ENCODE peak calls at places on chromosome 21, in six cellular contexts. One of them, this sample, is unnamed. For H3K36me3, the result is how much of the 10 kb centered on the place peaks cover.

GRCh38 chr21:45593162-45594022 is 50.1 kb upstream of the PCBP3 start:
- DNase-seq in stomach: no peak
- DNase-seq in GM23248: no peak
- DNase-seq in heart left ventricle: no peak
- DNase-seq in fibroblast of lung: no peak
- DNase-seq in tibial artery: no peak
- DNase-seq in this sample: no peak

GRCh38 chr21:45465611-45466329 is 60.8 kb downstream of the COL18A1 start:
- DNase-seq in fibroblast of lung: no peak
- DNase-seq in heart left ventricle: peak
- DNase-seq in GM23248: no peak
- DNase-seq in stomach: no peak
- DNase-seq in tibial artery: no peak
- DNase-seq in this sample: no peak

GRCh38 chr21:31108969-31109368 is 70.7 kb upstream of the KRTAP19-8 start:
- DNase-seq in heart left ventricle: no peak
- DNase-seq in stomach: no peak
- DNase-seq in fibroblast of lung: peak
- DNase-seq in GM23248: peak
- DNase-seq in tibial artery: no peak
- DNase-seq in this sample: no peak

GRCh38 chr21:45308211-45309068 is 20.7 kb upstream of the POFUT2 start:
- DNase-seq in stomach: no peak
- DNase-seq in heart left ventricle: peak
- DNase-seq in fibroblast of lung: peak
- DNase-seq in GM23248: no peak
- DNase-seq in tibial artery: peak
- DNase-seq in this sample: no peak

GRCh38 chr21:45972353-45972715 is 9.2 kb upstream of the COL6A1 start:
- DNase-seq in GM23248: peak
- DNase-seq in heart left ventricle: peak
- DNase-seq in tibial artery: peak
- DNase-seq in fibroblast of lung: no peak
- DNase-seq in stomach: no peak
- DNase-seq in this sample: no peak

GRCh38 chr21:14890141-14890540 is 174.7 kb downstream of the NRIP1 start:
- DNase-seq in fibroblast of lung: no peak
- DNase-seq in heart left ventricle: no peak
- DNase-seq in stomach: no peak
- DNase-seq in tibial artery: no peak
- DNase-seq in GM23248: no peak
- DNase-seq in this sample: no peak

GRCh38 chr21:45996311-45997204 is 15.0 kb downstream of the COL6A1 start:
- DNase-seq in GM23248: peak
- DNase-seq in tibial artery: peak
- DNase-seq in stomach: peak
- DNase-seq in heart left ventricle: peak
- DNase-seq in fibroblast of lung: no peak
- DNase-seq in this sample: no peak

GRCh38 chr21:29005696-29006095 is 13.0 kb upstream of the LTN1 start:
- DNase-seq in heart left ventricle: no peak
- DNase-seq in stomach: no peak
- DNase-seq in tibial artery: no peak
- DNase-seq in GM23248: peak
- DNase-seq in fibroblast of lung: no peak
- DNase-seq in this sample: no peak

GRCh38 chr21:45074048-45074817 is at the start of gene ADARB1:
- DNase-seq in GM23248: peak
- DNase-seq in tibial artery: no peak
- DNase-seq in fibroblast of lung: peak
- DNase-seq in heart left ventricle: peak
- DNase-seq in stomach: peak
- DNase-seq in this sample: no peak

GRCh38 chr21:44751186-44751798 is 39.9 kb upstream of the TSPEAR start:
- DNase-seq in tibial artery: peak
- DNase-seq in stomach: no peak
- DNase-seq in heart left ventricle: no peak
- DNase-seq in fibroblast of lung: no peak
- DNase-seq in GM23248: no peak
- DNase-seq in this sample: no peak

GRCh38 chr21:37562920-37563640 is 196.5 kb downstream of the DYRK1A start:
- DNase-seq in stomach: no peak
- DNase-seq in heart left ventricle: peak
- DNase-seq in GM23248: no peak
- DNase-seq in fibroblast of lung: no peak
- DNase-seq in tibial artery: no peak
- DNase-seq in this sample: no peak

GRCh38 chr21:16587671-16588379 is 858.0 kb downstream of the USP25 start:
- DNase-seq in fibroblast of lung: peak
- DNase-seq in heart left ventricle: peak
- DNase-seq in GM23248: peak
- DNase-seq in tibial artery: no peak
- DNase-seq in stomach: no peak
- DNase-seq in this sample: no peak

GRCh38 chr21:31658053-31658452 is 1.4 kb upstream of the SOD1 start:
- DNase-seq in stomach: no peak
- DNase-seq in heart left ventricle: no peak
- DNase-seq in GM23248: no peak
- DNase-seq in tibial artery: no peak
- DNase-seq in fibroblast of lung: no peak
- DNase-seq in this sample: no peak

GRCh38 chr21:31554511-31555022 is 104.9 kb upstream of the SOD1 start:
- DNase-seq in GM23248: peak
- DNase-seq in heart left ventricle: no peak
- DNase-seq in fibroblast of lung: peak
- DNase-seq in stomach: no peak
- DNase-seq in tibial artery: no peak
- DNase-seq in this sample: no peak

GRCh38 chr21:37041706-37042271 is 31.1 kb downstream of the PIGP start:
- DNase-seq in fibroblast of lung: no peak
- DNase-seq in stomach: no peak
- DNase-seq in heart left ventricle: no peak
- DNase-seq in GM23248: no peak
- DNase-seq in tibial artery: no peak
- DNase-seq in this sample: no peak

DNA sequence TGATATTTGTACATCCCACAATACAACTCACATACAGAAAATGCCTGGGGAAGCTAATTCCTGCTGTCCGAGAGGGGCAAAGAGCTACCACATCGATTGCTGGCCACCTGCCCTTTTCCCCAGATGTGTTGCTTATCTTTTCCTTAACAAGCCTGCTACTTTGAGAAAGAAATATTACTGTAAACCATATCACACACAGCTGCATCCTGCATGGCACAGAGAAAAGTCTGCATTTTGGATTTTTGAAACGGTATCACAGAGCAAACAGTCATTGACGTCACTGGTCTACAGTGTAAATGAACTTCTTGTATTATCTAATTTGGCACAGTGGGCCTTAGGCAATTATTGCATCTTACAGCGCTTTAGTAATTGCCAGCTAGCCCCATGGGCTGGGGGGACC is 164.7 kb downstream of the CLIC6 start:
- DNase-seq in stomach: no peak
- DNase-seq in tibial artery: no peak
- DNase-seq in heart left ventricle: no peak
- DNase-seq in GM23248: no peak
- DNase-seq in fibroblast of lung: no peak
- DNase-seq in this sample: no peak
- H3K27ac ChIP-seq in stomach: no peak
- H3K27ac ChIP-seq in tibial artery: no peak
- H3K27ac ChIP-seq in heart left ventricle: no peak
- H3K27ac ChIP-seq in GM23248: peak
- H3K27ac ChIP-seq in fibroblast of lung: no peak
- H3K27ac ChIP-seq in this sample: no peak

GRCh38 chr21:26047279-26047967 is 123.1 kb downstream of the APP start:
- DNase-seq in heart left ventricle: no peak
- DNase-seq in stomach: no peak
- DNase-seq in tibial artery: no peak
- DNase-seq in fibroblast of lung: no peak
- DNase-seq in GM23248: no peak
- DNase-seq in this sample: no peak

GRCh38 chr21:26049803-26050202 is 120.8 kb downstream of the APP start:
- DNase-seq in fibroblast of lung: no peak
- DNase-seq in stomach: no peak
- DNase-seq in heart left ventricle: no peak
- DNase-seq in tibial artery: no peak
- DNase-seq in GM23248: no peak
- DNase-seq in this sample: no peak

GRCh38 chr21:26042181-26042876 is 128.2 kb downstream of the APP start:
- DNase-seq in stomach: no peak
- DNase-seq in heart left ventricle: no peak
- DNase-seq in GM23248: no peak
- DNase-seq in fibroblast of lung: no peak
- DNase-seq in tibial artery: no peak
- DNase-seq in this sample: no peak

GRCh38 chr21:26041441-26042180 is 129.0 kb downstream of the APP start:
- DNase-seq in GM23248: peak
- DNase-seq in tibial artery: no peak
- DNase-seq in stomach: no peak
- DNase-seq in heart left ventricle: no peak
- DNase-seq in fibroblast of lung: peak
- DNase-seq in this sample: no peak

GRCh38 chr21:26043891-26044290 is 126.7 kb downstream of the APP start:
- DNase-seq in heart left ventricle: no peak
- DNase-seq in GM23248: no peak
- DNase-seq in fibroblast of lung: no peak
- DNase-seq in tibial artery: no peak
- DNase-seq in stomach: no peak
- DNase-seq in this sample: no peak
- H3K36me3 ChIP-seq in heart left ventricle: under half
- H3K36me3 ChIP-seq in GM23248: under half
- H3K36me3 ChIP-seq in fibroblast of lung: under half
- H3K36me3 ChIP-seq in tibial artery: under half
- H3K36me3 ChIP-seq in stomach: under half
- H3K36me3 ChIP-seq in this sample: under half

GRCh38 chr21:43708745-43709381 is 10.1 kb upstream of the PDXK start:
- DNase-seq in heart left ventricle: no peak
- DNase-seq in stomach: no peak
- DNase-seq in GM23248: no peak
- DNase-seq in tibial artery: no peak
- DNase-seq in fibroblast of lung: no peak
- DNase-seq in this sample: no peak
- H3K27ac ChIP-seq in heart left ventricle: no peak
- H3K27ac ChIP-seq in stomach: no peak
- H3K27ac ChIP-seq in GM23248: no peak
- H3K27ac ChIP-seq in tibial artery: no peak
- H3K27ac ChIP-seq in fibroblast of lung: no peak
- H3K27ac ChIP-seq in this sample: no peak

GRCh38 chr21:17602874-17603273 is 9.8 kb downstream of the BTG3 start:
- DNase-seq in GM23248: peak
- DNase-seq in fibroblast of lung: peak
- DNase-seq in tibial artery: no peak
- DNase-seq in stomach: no peak
- DNase-seq in heart left ventricle: no peak
- DNase-seq in this sample: no peak
- H3K36me3 ChIP-seq in GM23248: under half
- H3K36me3 ChIP-seq in fibroblast of lung: under half
- H3K36me3 ChIP-seq in tibial artery: under half
- H3K36me3 ChIP-seq in stomach: half or more
- H3K36me3 ChIP-seq in heart left ventricle: half or more
- H3K36me3 ChIP-seq in this sample: under half

GRCh38 chr21:41509733-41510132 is 1.8 kb upstream of the TMPRSS2 start:
- DNase-seq in GM23248: no peak
- DNase-seq in heart left ventricle: no peak
- DNase-seq in fibroblast of lung: no peak
- DNase-seq in stomach: no peak
- DNase-seq in tibial artery: no peak
- DNase-seq in this sample: no peak

GRCh38 chr21:41510500-41510899 is 2.5 kb upstream of the TMPRSS2 start:
- DNase-seq in stomach: no peak
- DNase-seq in fibroblast of lung: no peak
- DNase-seq in heart left ventricle: no peak
- DNase-seq in tibial artery: no peak
- DNase-seq in GM23248: no peak
- DNase-seq in this sample: no peak

GRCh38 chr21:41509206-41509496 is 1.2 kb upstream of the TMPRSS2 start:
- DNase-seq in fibroblast of lung: no peak
- DNase-seq in heart left ventricle: no peak
- DNase-seq in GM23248: no peak
- DNase-seq in tibial artery: no peak
- DNase-seq in stomach: no peak
- DNase-seq in this sample: no peak

GRCh38 chr21:41508415-41509205 is 652 bp upstream of the TMPRSS2 start:
- DNase-seq in fibroblast of lung: no peak
- DNase-seq in GM23248: no peak
- DNase-seq in heart left ventricle: no peak
- DNase-seq in tibial artery: no peak
- DNase-seq in stomach: no peak
- DNase-seq in this sample: no peak

GRCh38 chr21:41511858-41512257 is 3.9 kb upstream of the TMPRSS2 start:
- DNase-seq in heart left ventricle: no peak
- DNase-seq in fibroblast of lung: no peak
- DNase-seq in stomach: no peak
- DNase-seq in GM23248: no peak
- DNase-seq in tibial artery: no peak
- DNase-seq in this sample: no peak
- H3K27ac ChIP-seq in heart left ventricle: no peak
- H3K27ac ChIP-seq in fibroblast of lung: no peak
- H3K27ac ChIP-seq in stomach: no peak
- H3K27ac ChIP-seq in GM23248: no peak
- H3K27ac ChIP-seq in tibial artery: no peak
- H3K27ac ChIP-seq in this sample: no peak

DNA sequence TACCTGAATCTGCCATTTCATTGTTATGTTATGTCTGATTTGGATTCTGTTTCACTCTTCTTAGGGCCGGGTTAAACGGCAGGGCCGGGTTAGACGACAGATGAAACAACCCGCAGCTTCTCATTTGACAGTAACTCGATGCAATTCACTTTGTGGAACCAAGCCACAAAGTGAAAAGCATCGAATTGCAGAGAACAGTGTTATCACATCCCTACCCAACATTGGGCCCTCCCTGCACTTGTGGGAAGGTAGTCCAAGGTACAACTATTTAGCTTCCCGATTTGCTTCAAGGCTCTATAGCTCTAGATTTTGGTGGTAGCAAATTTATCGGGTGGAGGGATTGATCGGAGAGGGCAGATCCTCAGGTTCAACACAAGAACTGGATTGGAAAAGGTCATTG is 17.0 kb downstream of the SON start:
- DNase-seq in fibroblast of lung: no peak
- DNase-seq in tibial artery: no peak
- DNase-seq in GM23248: no peak
- DNase-seq in stomach: no peak
- DNase-seq in heart left ventricle: no peak
- DNase-seq in this sample: no peak
- H3K36me3 ChIP-seq in fibroblast of lung: under half
- H3K36me3 ChIP-seq in tibial artery: half or more
- H3K36me3 ChIP-seq in GM23248: half or more
- H3K36me3 ChIP-seq in stomach: half or more
- H3K36me3 ChIP-seq in heart left ventricle: half or more
- H3K36me3 ChIP-seq in this sample: half or more

This sample was measured in right atrium auricular region.